ENCODE peak calls at places on chromosomes 11 and 22, in seven cellular contexts. W is Peyer's patch, X is neuronal stem cell, O is transverse colon, K is body of pancreas, F is AG10803, N is psoas muscle. V is an unnamed sample.

GRCh38 chr11:126303623-126304456 is at the start of gene DCPS:
- DNase-seq in W (peak), X (peak), O (peak), K (peak), F (peak), N (peak), V (peak)

GRCh38 chr11:61392991-61393595 is 706 bp downstream of the TMEM216 start:
- DNase-seq in W (no peak), X (peak), O (no peak), K (no peak), F (peak), N (no peak), V (no peak)

GRCh38 chr11:58133329-58134076 is 8.2 kb upstream of the OR9I1 start:
- DNase-seq in W (no peak), X (no peak), O (no peak), K (no peak), F (no peak), N (no peak), V (no peak)

GRCh38 chr11:122170815-122171475 is 54.9 kb upstream of the BLID start:
- DNase-seq in W (no peak), X (no peak), O (no peak), K (no peak), F (peak), N (no peak), V (peak)

GRCh38 chr11:1085440-1086170 is 10.9 kb downstream of the MUC2 start:
- DNase-seq in W (no peak), X (no peak), O (no peak), K (peak), F (no peak), N (peak), V (no peak)

GRCh38 chr22:49097966-49098365 is 729.7 kb downstream of the BRD1 start:
- DNase-seq in W (no peak), X (no peak), O (no peak), K (no peak), F (no peak), N (no peak), V (no peak)

GRCh38 chr22:23716811-23717801 is 26.3 kb downstream of the RGL4 start:
- DNase-seq in W (peak), X (peak), O (peak), K (peak), F (peak), N (peak), V (peak)

GRCh38 chr11:13225058-13226001 is 52.3 kb upstream of the BMAL1 start:
- DNase-seq in W (no peak), X (no peak), O (no peak), K (no peak), F (no peak), N (no peak), V (no peak)

GRCh38 chr22:39176673-39177455 is 24.4 kb upstream of the CBX7 start:
- DNase-seq in W (no peak), X (no peak), O (no peak), K (no peak), F (no peak), N (no peak), V (no peak)

GRCh38 chr22:26481112-26481693 is 2.4 kb downstream of the HPS4 start:
- DNase-seq in W (no peak), X (no peak), O (no peak), K (no peak), F (no peak), N (no peak), V (no peak)

GRCh38 chr11:70481625-70482528 is 83.5 kb downstream of the CTTN start:
- DNase-seq in W (peak), X (no peak), O (peak), K (no peak), F (peak), N (peak), V (peak)

GRCh38 chr11:11552688-11553087 is 69.1 kb downstream of the GALNT18 start:
- DNase-seq in W (no peak), X (no peak), O (peak), K (no peak), F (no peak), N (no peak), V (no peak)

DNA sequence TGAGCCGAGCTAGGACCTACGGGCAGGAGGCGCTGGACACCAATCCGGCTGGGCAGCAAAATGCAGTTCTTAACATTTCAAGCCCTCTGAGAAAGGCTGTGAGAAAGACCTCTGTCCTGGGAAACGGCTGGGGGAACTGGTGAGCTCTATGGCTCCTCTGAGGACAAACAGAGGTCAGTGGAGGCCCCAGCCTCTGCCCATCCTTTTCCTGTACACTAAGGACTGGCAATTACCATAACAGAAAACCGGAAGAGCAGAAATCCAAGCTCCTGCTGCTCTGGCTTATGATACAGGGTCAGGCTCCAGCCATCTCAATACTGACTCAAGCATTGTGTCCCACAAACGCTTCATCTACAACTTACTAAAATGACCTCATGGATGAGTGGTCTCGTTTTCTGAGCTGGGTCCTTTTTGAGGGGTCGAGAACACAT is 2.2 kb downstream of the TESMIN start:
- DNase-seq in W (no peak), X (peak), O (no peak), K (no peak), F (no peak), N (no peak), V (no peak)
- H3K4me3 ChIP-seq in W (no peak), X (no peak), O (no peak), K (no peak), F (no peak), N (no peak), V (no peak)

DNA sequence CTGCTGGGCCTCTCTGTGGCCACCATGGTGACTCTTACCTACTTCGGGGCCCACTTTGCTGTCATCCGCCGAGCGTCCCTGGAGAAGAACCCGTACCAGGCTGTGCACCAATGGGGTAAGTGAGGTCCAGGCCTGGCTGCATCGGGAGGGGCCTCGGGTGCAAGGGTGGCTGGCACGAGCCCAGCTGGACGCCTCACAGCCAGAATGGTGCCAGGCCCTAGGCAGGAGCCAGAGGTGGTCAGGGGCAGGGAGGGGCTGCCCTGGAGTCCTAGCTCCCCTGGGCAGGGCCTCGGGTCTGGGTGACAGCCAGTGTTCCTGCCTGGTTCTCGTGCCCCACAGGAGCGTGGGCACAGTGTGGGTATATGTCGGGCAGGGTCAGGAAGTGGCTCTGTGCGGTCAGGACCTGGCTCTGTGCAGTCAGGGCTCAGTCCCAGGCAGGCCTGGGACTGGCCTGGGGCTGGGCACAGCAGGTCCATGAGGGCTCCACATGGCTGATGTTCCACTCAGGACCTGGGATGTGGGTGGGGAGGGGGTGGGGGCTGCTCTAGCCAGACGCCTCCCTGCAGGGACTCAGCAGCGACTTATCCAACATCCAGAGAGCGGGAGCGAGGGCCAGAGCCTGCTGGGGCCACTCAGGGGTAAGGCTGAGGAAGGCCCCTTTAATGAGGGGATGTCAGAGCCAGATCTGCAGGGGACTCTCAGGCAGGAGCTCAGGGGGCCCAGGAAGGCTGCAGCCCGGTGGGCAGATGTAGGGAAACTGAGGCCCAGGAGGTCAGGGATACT is 1.2 kb downstream of the TSPAN32 start:
- DNase-seq in W (peak), X (no peak), O (no peak), K (peak), F (no peak), N (no peak), V (peak)
- H3K4me3 ChIP-seq in W (peak), X (no peak), O (no peak), K (no peak), F (no peak), N (no peak), V (peak)

DNA sequence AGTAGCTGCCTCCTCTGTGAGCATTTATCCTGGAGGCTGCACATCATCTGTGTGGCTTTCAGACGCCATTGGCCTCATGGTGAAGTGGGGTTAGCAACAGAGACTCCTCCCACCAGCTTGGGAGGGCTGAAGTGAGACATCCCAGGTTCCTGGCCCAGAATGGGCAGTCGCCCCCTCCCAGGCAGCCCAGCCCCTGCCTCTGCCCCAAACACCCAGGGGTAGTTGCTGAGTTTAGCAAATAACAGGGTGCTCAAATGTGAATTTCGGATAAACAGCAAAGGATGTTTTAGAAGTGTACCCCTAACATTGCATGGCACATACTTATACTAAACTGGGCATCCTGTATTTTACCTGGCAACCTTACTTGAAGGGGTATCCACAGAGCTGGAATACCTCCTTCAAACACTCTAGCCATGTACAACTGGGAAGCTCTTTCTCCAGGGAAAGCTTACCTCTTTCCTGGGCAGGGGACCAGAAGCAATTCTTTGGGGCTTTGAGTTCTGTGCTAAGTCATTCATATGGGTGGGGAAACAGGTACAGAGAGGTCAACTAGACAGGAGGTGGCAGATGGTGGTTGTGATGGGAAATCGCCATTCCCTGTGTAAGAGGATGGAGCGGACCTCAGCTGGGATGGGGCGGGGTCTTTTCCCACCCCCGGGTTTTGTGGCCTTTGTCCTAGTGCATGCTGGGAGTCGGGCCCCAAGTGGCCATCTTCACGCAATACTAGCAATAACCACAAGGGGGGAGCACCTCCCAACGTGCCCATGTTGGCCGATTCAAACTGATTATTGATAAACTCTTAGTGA is 19.3 kb downstream of the MTFP1 start:
- DNase-seq in W (peak), X (peak), O (peak), K (peak), F (peak), N (no peak), V (peak)
- H3K4me3 ChIP-seq in W (no peak), X (no peak), O (no peak), K (no peak), F (no peak), N (no peak), V (no peak)

GRCh38 chr11:134069996-134070845 is 1.3 kb downstream of the JAM3 start:
- DNase-seq in W (no peak), X (no peak), O (no peak), K (no peak), F (no peak), N (no peak), V (no peak)
- H3K4me3 ChIP-seq in W (peak), X (no peak), O (peak), K (no peak), F (peak), N (peak), V (no peak)

GRCh38 chr22:46777609-46777970 is 15.1 kb downstream of the TBC1D22A start:
- DNase-seq in W (peak), X (no peak), O (no peak), K (no peak), F (no peak), N (peak), V (no peak)
- H3K4me3 ChIP-seq in W (no peak), X (no peak), O (no peak), K (no peak), F (no peak), N (no peak), V (no peak)

GRCh38 chr11:83361831-83362230 is 75.7 kb upstream of the CCDC90B start:
- DNase-seq in W (no peak), X (no peak), O (no peak), K (peak), F (no peak), N (no peak), V (no peak)
- H3K4me3 ChIP-seq in W (no peak), X (no peak), O (no peak), K (no peak), F (no peak), N (no peak), V (no peak)

DNA sequence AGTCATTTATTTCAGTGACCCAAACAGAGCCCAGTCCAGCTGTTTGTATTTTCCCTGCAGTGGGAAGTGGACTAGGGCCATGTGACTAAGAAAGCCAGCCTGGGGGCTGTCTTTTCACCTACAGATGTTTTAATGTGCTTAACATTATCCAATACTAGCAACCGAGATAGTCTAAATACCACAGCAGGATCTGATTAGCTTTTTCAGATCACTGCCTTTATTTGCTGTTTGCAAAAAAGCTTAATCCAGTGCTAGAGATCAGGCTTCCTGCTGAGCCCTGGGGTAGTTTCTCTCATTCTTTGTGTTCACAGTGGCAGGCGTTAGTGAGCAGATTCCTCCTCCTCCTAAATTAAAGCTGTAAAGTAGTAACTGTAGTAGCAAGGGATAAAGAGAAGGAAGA is 35.0 kb downstream of the ZC3H12C start:
- DNase-seq in W (no peak), X (peak), O (no peak), K (no peak), F (peak), N (no peak), V (no peak)
- H3K4me3 ChIP-seq in W (no peak), X (no peak), O (no peak), K (no peak), F (no peak), N (no peak), V (no peak)

GRCh38 chr11:44383246-44383645 is 73.3 kb upstream of the ALX4 start:
- DNase-seq in W (no peak), X (no peak), O (no peak), K (no peak), F (no peak), N (no peak), V (no peak)

GRCh38 chr11:44387825-44388224 is 77.9 kb upstream of the ALX4 start:
- DNase-seq in W (no peak), X (no peak), O (no peak), K (no peak), F (no peak), N (no peak), V (no peak)

GRCh38 chr11:44387415-44387814 is 77.5 kb upstream of the ALX4 start:
- DNase-seq in W (no peak), X (no peak), O (no peak), K (no peak), F (no peak), N (no peak), V (no peak)

GRCh38 chr11:44389963-44390605 is 80.1 kb upstream of the ALX4 start:
- DNase-seq in W (no peak), X (no peak), O (no peak), K (no peak), F (no peak), N (no peak), V (no peak)

GRCh38 chr11:44388828-44389645 is 79.1 kb upstream of the ALX4 start:
- DNase-seq in W (no peak), X (no peak), O (no peak), K (no peak), F (no peak), N (no peak), V (no peak)
- H3K4me3 ChIP-seq in W (no peak), X (no peak), O (no peak), K (no peak), F (no peak), N (no peak), V (no peak)